ENCODE peak calls at places on chromosomes 4 and X, in four cellular contexts. Z is NCI-H1105 treated with DMSO at 0.1 percent for 48 hours, J is astrocyte, O is GM12865. B is an unnamed sample.

GRCh38 chr4:124123181-124123580 is 589.4 kb downstream of the ANKRD50 start:
- DNase-seq in Z (no peak), J (peak; percentile 73), O (no peak), B (no peak)

GRCh38 chr4:153131478-153132069 is 72.7 kb upstream of the TRIM2 start:
- DNase-seq in Z (no peak), J (no peak), O (no peak), B (no peak)

GRCh38 chr4:128615197-128615596 is 194.3 kb upstream of the JADE1 start:
- DNase-seq in Z (peak; percentile 1), J (no peak), O (no peak), B (no peak)

GRCh38 chr4:148515248-148515647 is 73.0 kb upstream of the NR3C2 start:
- DNase-seq in Z (no peak), J (peak; percentile 45), O (no peak), B (no peak)

GRCh38 chr4:7357296-7357680 is 77.4 kb downstream of the PSAPL1 start:
- DNase-seq in Z (no peak), J (no peak), O (no peak), B (peak; percentile 10)

GRCh38 chrX:107659768-107660167 is 31.5 kb downstream of the PRPS1 start:
- DNase-seq in Z (peak; percentile 50), J (no peak), O (peak; percentile 54), B (peak; percentile 25)

GRCh38 chr4:8537041-8537461 is 43.1 kb upstream of the GPR78 start:
- DNase-seq in Z (peak; percentile 45), J (peak; percentile 79), O (peak; percentile 92), B (no peak)

GRCh38 chrX:8341814-8342590 is 122.6 kb upstream of the VCX3B start:
- DNase-seq in Z (no peak), J (peak; percentile 70), O (no peak), B (no peak)

GRCh38 chr4:4456351-4456750 is 69.4 kb downstream of the NSG1 start:
- DNase-seq in Z (no peak), J (no peak), O (no peak), B (no peak)

GRCh38 chr4:169397762-169398161 is 127.0 kb upstream of the SH3RF1 start:
- DNase-seq in Z (peak; percentile 14), J (peak; percentile 55), O (no peak), B (no peak)

GRCh38 chr4:16627999-16628398 is 270.4 kb downstream of the LDB2 start:
- DNase-seq in Z (no peak), J (peak; percentile 96), O (no peak), B (no peak)

GRCh38 chrX:85024044-85024443 is 20.4 kb downstream of the APOOL start:
- DNase-seq in Z (no peak), J (peak; percentile 74), O (no peak), B (no peak)

GRCh38 chrX:136529795-136530194 is 2.2 kb upstream of the VGLL1 start:
- DNase-seq in Z (no peak), J (no peak), O (no peak), B (no peak)

GRCh38 chr4:56321246-56321645 is 66.0 kb downstream of the AASDH start:
- DNase-seq in Z (no peak), J (peak; percentile 35), O (no peak), B (no peak)

GRCh38 chr4:15043226-15043625 is 40.9 kb downstream of the CPEB2 start:
- DNase-seq in Z (no peak), J (no peak), O (no peak), B (no peak)

GRCh38 chr4:6236816-6237390 is 32.7 kb upstream of the WFS1 start:
- DNase-seq in Z (no peak), J (no peak), O (no peak), B (no peak)

GRCh38 chr4:64781737-64782326 is 372.6 kb upstream of the TECRL start:
- DNase-seq in Z (peak; percentile 16), J (no peak), O (peak; percentile 12), B (peak; percentile 30)

GRCh38 chr4:173182403-173182802 is 13.8 kb downstream of the GALNT7 start:
- DNase-seq in Z (no peak), J (peak; percentile 97), O (no peak), B (no peak)

GRCh38 chr4:30837131-30837539 is 117.0 kb downstream of the PCDH7 start:
- DNase-seq in Z (no peak), J (peak; percentile 84), O (no peak), B (no peak)

GRCh38 chr4:125750399-125750798 is 435.6 kb downstream of the FAT4 start:
- DNase-seq in Z (no peak), J (no peak), O (no peak), B (no peak)

GRCh38 chrX:10341309-10341708 is 184.5 kb downstream of the CLCN4 start:
- DNase-seq in Z (no peak), J (no peak), O (no peak), B (no peak)

GRCh38 chr4:85486425-85487101 is 11.6 kb downstream of the ARHGAP24 start:
- DNase-seq in Z (no peak), J (peak; percentile 34), O (no peak), B (no peak)

GRCh38 chrX:112759512-112759911 is 79.8 kb upstream of the LHFPL1 start:
- DNase-seq in Z (no peak), J (no peak), O (no peak), B (no peak)